ENCODE peak calls at places on chromosomes 16 and 17, in ten cellular contexts. One of them, this sample, is unnamed.

GRCh38 chr16:47059991-47060390 is 83.8 kb downstream of the NETO2 start:
- DNase-seq in T-helper 1 cell: no peak
- DNase-seq in neural crest cell: no peak
- DNase-seq in SHP77: no peak
- DNase-seq in foreskin fibroblast: no peak
- DNase-seq in A172: no peak
- DNase-seq in erythroblast: no peak
- DNase-seq in left ventricle myocardium inferior: no peak
- DNase-seq in bronchial epithelial cell: no peak
- DNase-seq in Peyer's patch: no peak
- DNase-seq in this sample: no peak

GRCh38 chr17:72008236-72008874 is 112.5 kb upstream of the SOX9 start:
- DNase-seq in A172: peak; percentile 4
- DNase-seq in erythroblast: no peak
- DNase-seq in foreskin fibroblast: peak; percentile 34
- DNase-seq in neural crest cell: no peak
- DNase-seq in T-helper 1 cell: no peak
- DNase-seq in Peyer's patch: no peak
- DNase-seq in bronchial epithelial cell: peak; percentile 79
- DNase-seq in SHP77: no peak
- DNase-seq in left ventricle myocardium inferior: no peak
- DNase-seq in this sample: peak; percentile 50

GRCh38 chr16:5918553-5919127 is 821.0 kb upstream of the EEF2KMT start:
- DNase-seq in A172: no peak
- DNase-seq in Peyer's patch: no peak
- DNase-seq in neural crest cell: no peak
- DNase-seq in SHP77: no peak
- DNase-seq in bronchial epithelial cell: no peak
- DNase-seq in T-helper 1 cell: no peak
- DNase-seq in foreskin fibroblast: no peak
- DNase-seq in left ventricle myocardium inferior: no peak
- DNase-seq in erythroblast: no peak
- DNase-seq in this sample: no peak

GRCh38 chr17:68511254-68511670 is 968 bp upstream of the PRKAR1A start:
- DNase-seq in SHP77: no peak
- DNase-seq in bronchial epithelial cell: no peak
- DNase-seq in T-helper 1 cell: no peak
- DNase-seq in Peyer's patch: no peak
- DNase-seq in neural crest cell: no peak
- DNase-seq in erythroblast: no peak
- DNase-seq in left ventricle myocardium inferior: no peak
- DNase-seq in foreskin fibroblast: no peak
- DNase-seq in A172: no peak
- DNase-seq in this sample: no peak

GRCh38 chr17:74971069-74971841 is 1.3 kb downstream of the HID1 start:
- DNase-seq in bronchial epithelial cell: no peak
- DNase-seq in left ventricle myocardium inferior: no peak
- DNase-seq in neural crest cell: no peak
- DNase-seq in Peyer's patch: no peak
- DNase-seq in erythroblast: no peak
- DNase-seq in A172: no peak
- DNase-seq in foreskin fibroblast: no peak
- DNase-seq in SHP77: no peak
- DNase-seq in T-helper 1 cell: no peak
- DNase-seq in this sample: no peak

GRCh38 chr17:4405699-4406098 is 28.0 kb upstream of the SPNS3 start:
- DNase-seq in SHP77: no peak
- DNase-seq in Peyer's patch: no peak
- DNase-seq in bronchial epithelial cell: no peak
- DNase-seq in neural crest cell: no peak
- DNase-seq in A172: no peak
- DNase-seq in erythroblast: no peak
- DNase-seq in T-helper 1 cell: no peak
- DNase-seq in foreskin fibroblast: no peak
- DNase-seq in left ventricle myocardium inferior: no peak
- DNase-seq in this sample: no peak

GRCh38 chr16:53754938-53755910 is 51.3 kb downstream of the FTO start:
- DNase-seq in foreskin fibroblast: no peak
- DNase-seq in erythroblast: no peak
- DNase-seq in A172: no peak
- DNase-seq in T-helper 1 cell: no peak
- DNase-seq in bronchial epithelial cell: peak; percentile 91
- DNase-seq in Peyer's patch: no peak
- DNase-seq in left ventricle myocardium inferior: no peak
- DNase-seq in SHP77: peak; percentile 57
- DNase-seq in neural crest cell: no peak
- DNase-seq in this sample: peak; percentile 96

GRCh38 chr17:17300624-17301568 is 2.3 kb upstream of the NT5M start:
- DNase-seq in A172: no peak
- DNase-seq in erythroblast: peak; percentile 76
- DNase-seq in Peyer's patch: peak; percentile 37
- DNase-seq in SHP77: peak; percentile 100
- DNase-seq in bronchial epithelial cell: peak; percentile 35
- DNase-seq in foreskin fibroblast: peak; percentile 57
- DNase-seq in T-helper 1 cell: no peak
- DNase-seq in neural crest cell: peak; percentile 61
- DNase-seq in left ventricle myocardium inferior: peak; percentile 36
- DNase-seq in this sample: peak; percentile 27

GRCh38 chr17:19672009-19672837 is 23.7 kb downstream of the ALDH3A2 start:
- DNase-seq in bronchial epithelial cell: no peak
- DNase-seq in neural crest cell: no peak
- DNase-seq in erythroblast: peak; percentile 69
- DNase-seq in SHP77: no peak
- DNase-seq in left ventricle myocardium inferior: peak; percentile 48
- DNase-seq in foreskin fibroblast: peak; percentile 39
- DNase-seq in Peyer's patch: no peak
- DNase-seq in A172: peak; percentile 54
- DNase-seq in T-helper 1 cell: no peak
- DNase-seq in this sample: no peak

GRCh38 chr17:67813803-67814180 is 11.5 kb upstream of the BPTF start:
- DNase-seq in T-helper 1 cell: no peak
- DNase-seq in A172: no peak
- DNase-seq in neural crest cell: no peak
- DNase-seq in left ventricle myocardium inferior: no peak
- DNase-seq in SHP77: no peak
- DNase-seq in bronchial epithelial cell: no peak
- DNase-seq in Peyer's patch: no peak
- DNase-seq in erythroblast: no peak
- DNase-seq in foreskin fibroblast: no peak
- DNase-seq in this sample: no peak

GRCh38 chr17:71440513-71440912 is 680.3 kb upstream of the SOX9 start:
- DNase-seq in T-helper 1 cell: no peak
- DNase-seq in erythroblast: no peak
- DNase-seq in left ventricle myocardium inferior: no peak
- DNase-seq in A172: peak; percentile 94
- DNase-seq in SHP77: no peak
- DNase-seq in foreskin fibroblast: no peak
- DNase-seq in bronchial epithelial cell: no peak
- DNase-seq in Peyer's patch: no peak
- DNase-seq in neural crest cell: no peak
- DNase-seq in this sample: no peak

GRCh38 chr16:23597003-23597756 is 1.1 kb upstream of the NDUFAB1 start:
- DNase-seq in bronchial epithelial cell: peak; percentile 15
- DNase-seq in T-helper 1 cell: no peak
- DNase-seq in neural crest cell: peak; percentile 6
- DNase-seq in A172: no peak
- DNase-seq in left ventricle myocardium inferior: peak; percentile 19
- DNase-seq in SHP77: no peak
- DNase-seq in erythroblast: peak; percentile 77
- DNase-seq in foreskin fibroblast: no peak
- DNase-seq in Peyer's patch: peak; percentile 43
- DNase-seq in this sample: peak; percentile 44

GRCh38 chr17:81550285-81550684 is 1.9 kb downstream of the FAAP100 start:
- DNase-seq in SHP77: no peak
- DNase-seq in A172: no peak
- DNase-seq in Peyer's patch: no peak
- DNase-seq in neural crest cell: no peak
- DNase-seq in bronchial epithelial cell: no peak
- DNase-seq in foreskin fibroblast: no peak
- DNase-seq in T-helper 1 cell: no peak
- DNase-seq in erythroblast: no peak
- DNase-seq in left ventricle myocardium inferior: no peak
- DNase-seq in this sample: no peak

GRCh38 chr16:75305364-75306101 is 54.1 kb upstream of the BCAR1 start:
- DNase-seq in SHP77: no peak
- DNase-seq in Peyer's patch: peak; percentile 17
- DNase-seq in bronchial epithelial cell: peak; percentile 100
- DNase-seq in A172: peak; percentile 100
- DNase-seq in left ventricle myocardium inferior: peak; percentile 40
- DNase-seq in T-helper 1 cell: no peak
- DNase-seq in erythroblast: peak; percentile 97
- DNase-seq in foreskin fibroblast: peak; percentile 100
- DNase-seq in neural crest cell: no peak
- DNase-seq in this sample: peak; percentile 100

GRCh38 chr16:1285669-1286491 is 23.6 kb upstream of the UBE2I start:
- DNase-seq in T-helper 1 cell: no peak
- DNase-seq in neural crest cell: no peak
- DNase-seq in erythroblast: no peak
- DNase-seq in left ventricle myocardium inferior: no peak
- DNase-seq in A172: no peak
- DNase-seq in bronchial epithelial cell: no peak
- DNase-seq in SHP77: no peak
- DNase-seq in foreskin fibroblast: no peak
- DNase-seq in Peyer's patch: no peak
- DNase-seq in this sample: no peak

GRCh38 chr17:66542967-66543525 is 240.6 kb downstream of the PRKCA start:
- DNase-seq in Peyer's patch: no peak
- DNase-seq in A172: peak; percentile 86
- DNase-seq in left ventricle myocardium inferior: no peak
- DNase-seq in SHP77: no peak
- DNase-seq in bronchial epithelial cell: no peak
- DNase-seq in T-helper 1 cell: no peak
- DNase-seq in erythroblast: no peak
- DNase-seq in foreskin fibroblast: no peak
- DNase-seq in neural crest cell: no peak
- DNase-seq in this sample: no peak

GRCh38 chr17:31250229-31250628 is 46.8 kb downstream of the OMG start:
- DNase-seq in bronchial epithelial cell: no peak
- DNase-seq in SHP77: no peak
- DNase-seq in Peyer's patch: no peak
- DNase-seq in neural crest cell: no peak
- DNase-seq in erythroblast: no peak
- DNase-seq in T-helper 1 cell: no peak
- DNase-seq in left ventricle myocardium inferior: no peak
- DNase-seq in foreskin fibroblast: no peak
- DNase-seq in A172: no peak
- DNase-seq in this sample: no peak

GRCh38 chr16:85415196-85415988 is 197.7 kb upstream of the GSE1 start:
- DNase-seq in A172: no peak
- DNase-seq in T-helper 1 cell: no peak
- DNase-seq in Peyer's patch: no peak
- DNase-seq in bronchial epithelial cell: no peak
- DNase-seq in neural crest cell: no peak
- DNase-seq in foreskin fibroblast: no peak
- DNase-seq in erythroblast: no peak
- DNase-seq in left ventricle myocardium inferior: peak; percentile 36
- DNase-seq in SHP77: no peak
- DNase-seq in this sample: no peak

GRCh38 chr16:55001931-55002330 is 71.3 kb downstream of the IRX5 start:
- DNase-seq in SHP77: no peak
- DNase-seq in foreskin fibroblast: peak; percentile 55
- DNase-seq in A172: no peak
- DNase-seq in left ventricle myocardium inferior: no peak
- DNase-seq in erythroblast: no peak
- DNase-seq in bronchial epithelial cell: peak; percentile 52
- DNase-seq in Peyer's patch: no peak
- DNase-seq in T-helper 1 cell: no peak
- DNase-seq in neural crest cell: no peak
- DNase-seq in this sample: peak; percentile 18

GRCh38 chr17:77741109-77741508 is 217.4 kb upstream of the TNRC6C start:
- DNase-seq in foreskin fibroblast: no peak
- DNase-seq in A172: no peak
- DNase-seq in left ventricle myocardium inferior: no peak
- DNase-seq in T-helper 1 cell: no peak
- DNase-seq in bronchial epithelial cell: no peak
- DNase-seq in erythroblast: peak; percentile 56
- DNase-seq in SHP77: no peak
- DNase-seq in Peyer's patch: peak; percentile 28
- DNase-seq in neural crest cell: no peak
- DNase-seq in this sample: no peak

GRCh38 chr16:51532551-51532950 is 381.5 kb upstream of the SALL1 start:
- DNase-seq in T-helper 1 cell: no peak
- DNase-seq in SHP77: no peak
- DNase-seq in Peyer's patch: no peak
- DNase-seq in left ventricle myocardium inferior: no peak
- DNase-seq in foreskin fibroblast: no peak
- DNase-seq in bronchial epithelial cell: peak; percentile 74
- DNase-seq in neural crest cell: no peak
- DNase-seq in erythroblast: no peak
- DNase-seq in A172: no peak
- DNase-seq in this sample: no peak

GRCh38 chr16:78709137-78709871 is 609.9 kb downstream of the WWOX start:
- DNase-seq in foreskin fibroblast: no peak
- DNase-seq in SHP77: no peak
- DNase-seq in erythroblast: no peak
- DNase-seq in left ventricle myocardium inferior: no peak
- DNase-seq in neural crest cell: no peak
- DNase-seq in bronchial epithelial cell: no peak
- DNase-seq in A172: no peak
- DNase-seq in Peyer's patch: no peak
- DNase-seq in T-helper 1 cell: no peak
- DNase-seq in this sample: no peak

GRCh38 chr17:10380631-10381408 is 8.0 kb upstream of the MYH13 start:
- DNase-seq in A172: peak; percentile 78
- DNase-seq in erythroblast: no peak
- DNase-seq in Peyer's patch: no peak
- DNase-seq in SHP77: no peak
- DNase-seq in foreskin fibroblast: no peak
- DNase-seq in left ventricle myocardium inferior: no peak
- DNase-seq in neural crest cell: no peak
- DNase-seq in bronchial epithelial cell: no peak
- DNase-seq in T-helper 1 cell: no peak
- DNase-seq in this sample: no peak

GRCh38 chr17:46943511-46944393 is 20.8 kb downstream of the GOSR2 start:
- DNase-seq in SHP77: no peak
- DNase-seq in A172: peak; percentile 49
- DNase-seq in foreskin fibroblast: peak; percentile 34
- DNase-seq in erythroblast: no peak
- DNase-seq in T-helper 1 cell: no peak
- DNase-seq in left ventricle myocardium inferior: no peak
- DNase-seq in Peyer's patch: no peak
- DNase-seq in bronchial epithelial cell: no peak
- DNase-seq in neural crest cell: no peak
- DNase-seq in this sample: no peak

This sample was measured in MCF 10A.